ENCODE peak calls at places on chromosomes 2 and 18, in five cellular contexts. R is H9, N is T-helper 9 cell, G is mucosa of gallbladder, A is NCI-H774. E is an unnamed sample.

GRCh38 chr2:227464356-227464755 is 7.6 kb upstream of the AGFG1 start:
- DNase-seq in R (no peak), N (no peak), G (no peak), A (no peak), E (no peak)

GRCh38 chr18:56900195-56901094 is 246.4 kb upstream of the BOD1L2 start:
- DNase-seq in R (no peak), N (no peak), G (peak; percentile 40), A (no peak), E (no peak)

GRCh38 chr2:117835990-117836760 is 21.7 kb downstream of the DDX18 start:
- DNase-seq in R (peak; percentile 88), N (peak; percentile 34), G (peak; percentile 79), A (no peak), E (peak; percentile 78)

GRCh38 chr18:34330308-34330707 is 105.6 kb upstream of the NOL4 start:
- DNase-seq in R (no peak), N (no peak), G (no peak), A (no peak), E (no peak)

GRCh38 chr2:176001281-176001902 is 675 bp downstream of the LNPK start:
- DNase-seq in R (no peak), N (peak; percentile 16), G (peak; percentile 16), A (peak; percentile 9), E (peak; percentile 38)

GRCh38 chr2:101223814-101224231 is 28.9 kb upstream of the CNOT11 start:
- DNase-seq in R (no peak), N (peak; percentile 4), G (no peak), A (no peak), E (no peak)

GRCh38 chr2:26745609-26746327 is 18.3 kb upstream of the SLC35F6 start:
- DNase-seq in R (peak; percentile 81), N (peak; percentile 75), G (peak; percentile 84), A (peak; percentile 54), E (peak; percentile 87)

GRCh38 chr2:219335373-219335786 is 2.8 kb upstream of the RESP18 start:
- DNase-seq in R (no peak), N (no peak), G (no peak), A (no peak), E (no peak)

GRCh38 chr2:112813043-112813966 is 23.3 kb downstream of the IL1B start:
- DNase-seq in R (no peak), N (no peak), G (no peak), A (no peak), E (no peak)

GRCh38 chr2:68653538-68653982 is 10.2 kb downstream of the PROKR1 start:
- DNase-seq in R (no peak), N (no peak), G (no peak), A (no peak), E (no peak)

GRCh38 chr2:199488772-199489400 is 31.1 kb upstream of the SATB2 start:
- DNase-seq in R (peak; percentile 82), N (peak; percentile 31), G (peak; percentile 59), A (peak; percentile 5), E (peak; percentile 53)

GRCh38 chr2:170396799-170397459 is 219.0 kb downstream of the MYO3B start:
- DNase-seq in R (no peak), N (no peak), G (no peak), A (no peak), E (no peak)

GRCh38 chr18:21004721-21005120 is 106.9 kb downstream of the ROCK1 start:
- DNase-seq in R (no peak), N (no peak), G (no peak), A (no peak), E (no peak)

GRCh38 chr2:69565431-69565839 is 78.1 kb downstream of the AAK1 start:
- DNase-seq in R (peak; percentile 85), N (peak; percentile 71), G (peak; percentile 40), A (peak; percentile 29), E (peak; percentile 57)

GRCh38 chr2:168401048-168401556 is 55.0 kb upstream of the CERS6 start:
- DNase-seq in R (no peak), N (no peak), G (no peak), A (no peak), E (no peak)

GRCh38 chr18:76814256-76814655 is 8.1 kb upstream of the ZNF236 start:
- DNase-seq in R (no peak), N (no peak), G (no peak), A (no peak), E (no peak)

GRCh38 chr2:184598313-184599053 is at the start of gene ZNF804A:
- DNase-seq in R (peak; percentile 49), N (no peak), G (peak; percentile 22), A (peak; percentile 40), E (peak; percentile 48)

GRCh38 chr2:211085056-211085680 is 528.8 kb downstream of the CPS1 start:
- DNase-seq in R (no peak), N (no peak), G (no peak), A (peak; percentile 51), E (no peak)

GRCh38 chr2:9983413-9984216 is 32.1 kb downstream of the GRHL1 start:
- DNase-seq in R (no peak), N (no peak), G (no peak), A (no peak), E (no peak)

GRCh38 chr2:39631715-39632114 is 34.0 kb upstream of the TMEM178A start:
- DNase-seq in R (no peak), N (no peak), G (no peak), A (no peak), E (no peak)

GRCh38 chr18:36692331-36692730 is 136.5 kb downstream of the TPGS2 start:
- DNase-seq in R (no peak), N (no peak), G (no peak), A (no peak), E (no peak)

GRCh38 chr2:105873721-105874120 is 129.0 kb downstream of the NCK2 start:
- DNase-seq in R (no peak), N (peak; percentile 39), G (peak; percentile 31), A (no peak), E (no peak)

GRCh38 chr2:168210898-168211570 is 36.4 kb downstream of the STK39 start:
- DNase-seq in R (no peak), N (no peak), G (no peak), A (peak; percentile 18), E (no peak)

GRCh38 chr2:217940261-217941220 is 62.3 kb downstream of the TNS1 start:
- DNase-seq in R (no peak), N (no peak), G (no peak), A (no peak), E (peak; percentile 84)

GRCh38 chr2:234091432-234091879 is 41.0 kb downstream of the SPP2 start:
- DNase-seq in R (no peak), N (no peak), G (peak; percentile 71), A (peak; percentile 37), E (no peak)

GRCh38 chr2:235005603-235006259 is 53.9 kb downstream of the SH3BP4 start:
- DNase-seq in R (peak; percentile 86), N (no peak), G (no peak), A (no peak), E (no peak)

GRCh38 chr2:157874997-157875719 is 972 bp downstream of the ACVR1 start:
- DNase-seq in R (peak; percentile 46), N (peak; percentile 4), G (peak; percentile 33), A (no peak), E (peak; percentile 29)

GRCh38 chr2:26530141-26530540 is 52.2 kb upstream of the OTOF start:
- DNase-seq in R (no peak), N (no peak), G (no peak), A (no peak), E (no peak)

GRCh38 chr2:128623776-128624424 is 305.2 kb upstream of the HS6ST1 start:
- DNase-seq in R (no peak), N (no peak), G (no peak), A (no peak), E (no peak)

GRCh38 chr18:42706618-42707017 is 408.9 kb downstream of the RIT2 start:
- DNase-seq in R (peak; percentile 26), N (no peak), G (peak; percentile 29), A (peak; percentile 83), E (no peak)

GRCh38 chr2:38672445-38673364 is 6.8 kb downstream of the GALM start:
- DNase-seq in R (no peak), N (no peak), G (no peak), A (no peak), E (no peak)

GRCh38 chr2:240946654-240947053 is 40.5 kb downstream of the CROCC2 start:
- DNase-seq in R (no peak), N (no peak), G (no peak), A (no peak), E (no peak)

GRCh38 chr2:98604547-98604946 is 3.8 kb downstream of the COA5 start:
- DNase-seq in R (no peak), N (no peak), G (no peak), A (no peak), E (no peak)

GRCh38 chr2:219446101-219446504 is 11.5 kb downstream of the SPEG start:
- DNase-seq in R (peak; percentile 69), N (no peak), G (no peak), A (no peak), E (no peak)

GRCh38 chr2:144137705-144138428 is 382.1 kb downstream of the ZEB2 start:
- DNase-seq in R (no peak), N (no peak), G (no peak), A (no peak), E (no peak)

GRCh38 chr18:74731097-74731496 is 133.4 kb downstream of the ZNF407 start:
- DNase-seq in R (no peak), N (no peak), G (no peak), A (no peak), E (no peak)